ENCODE peak calls at places on chromosomes 3 and 15, in six cellular contexts. K is NCI-H1092 treated with DMSO at 0.1 percent for 48 hours; F is myocyte; R is activated CD8-positive, alpha-beta memory T cell treated with anti-CD3 and anti-CD28 coated beads for 24 hours; T is Peyer's patch; N is choroid plexus epithelial cell. I is an unnamed sample.

GRCh38 chr3:62421275-62421674 is 47.9 kb upstream of the FEZF2 start:
- DNase-seq in K (no peak), F (no peak), R (no peak), T (no peak), N (no peak), I (no peak)

GRCh38 chr3:116896116-116896515 is 186.5 kb downstream of the TUSC7 start:
- DNase-seq in K (no peak), F (no peak), R (no peak), T (no peak), N (no peak), I (no peak)

GRCh38 chr3:25910997-25911396 is 121.1 kb downstream of the OXSM start:
- DNase-seq in K (no peak), F (no peak), R (peak; percentile 61), T (no peak), N (peak; percentile 26), I (peak; percentile 12)

GRCh38 chr3:52473031-52473430 is 17.6 kb downstream of the NISCH start:
- DNase-seq in K (no peak), F (peak; percentile 76), R (no peak), T (peak; percentile 34), N (no peak), I (no peak)

GRCh38 chr15:39301589-39301999 is 279.3 kb upstream of the THBS1 start:
- DNase-seq in K (no peak), F (peak; percentile 74), R (no peak), T (no peak), N (peak; percentile 73), I (peak; percentile 91)

GRCh38 chr3:47825590-47825989 is 22.7 kb downstream of the DHX30 start:
- DNase-seq in K (no peak), F (no peak), R (no peak), T (no peak), N (no peak), I (no peak)

GRCh38 chr3:117547956-117548550 is 838.5 kb downstream of the TUSC7 start:
- DNase-seq in K (no peak), F (peak; percentile 24), R (no peak), T (no peak), N (peak; percentile 72), I (peak; percentile 60)

GRCh38 chr15:65408370-65409283 is 14.1 kb downstream of the IGDCC4 start:
- DNase-seq in K (no peak), F (no peak), R (no peak), T (no peak), N (peak; percentile 60), I (no peak)